ENCODE peak calls at places on chromosome 13, in six cellular contexts. E is fibroblast of the conjunctiva; S is astrocyte of the spinal cord; R is stimulated activated CD4-positive, alpha-beta T cell treated with anti-CD3 and anti-CD28 coated beads, Interleukin-15, amount 100 ng/mL, for 1 hour; O is NCI-H748 treated with DMSO at 0.1 percent for 48 hours; Y is T-cell. K is an unnamed sample.

GRCh38 chr13:51645154-51645650 is 60.9 kb downstream of the WDFY2 start:
- DNase-seq in E (peak), S (peak), R (no peak), O (peak), Y (no peak), K (no peak)

GRCh38 chr13:67369895-67370660 is 139.9 kb upstream of the PCDH9 start:
- DNase-seq in E (peak), S (peak), R (no peak), O (no peak), Y (no peak), K (no peak)

GRCh38 chr13:102295316-102296048 is 106.4 kb downstream of the FGF14 start:
- DNase-seq in E (no peak), S (peak), R (no peak), O (no peak), Y (no peak), K (no peak)

GRCh38 chr13:26867451-26868067 is 107.0 kb upstream of the GPR12 start:
- DNase-seq in E (no peak), S (peak), R (no peak), O (no peak), Y (no peak), K (no peak)

GRCh38 chr13:44223785-44224432 is 149.7 kb upstream of the SERP2 start:
- DNase-seq in E (no peak), S (no peak), R (no peak), O (no peak), Y (no peak), K (no peak)

GRCh38 chr13:110447058-110447511 is 114.4 kb downstream of the RAB20 start:
- DNase-seq in E (peak), S (peak), R (no peak), O (no peak), Y (no peak), K (no peak)

GRCh38 chr13:41682766-41683165 is 225.4 kb downstream of the RGCC start:
- DNase-seq in E (no peak), S (no peak), R (no peak), O (no peak), Y (no peak), K (no peak)

GRCh38 chr13:107284168-107284567 is 716.2 kb upstream of the ARGLU1 start:
- DNase-seq in E (no peak), S (peak), R (no peak), O (no peak), Y (no peak), K (no peak)

GRCh38 chr13:55160911-55161310 is 1979.8 kb upstream of the PRR20A start:
- DNase-seq in E (no peak), S (no peak), R (no peak), O (peak), Y (no peak), K (no peak)

GRCh38 chr13:112734696-112735547 is 45.1 kb downstream of the ATP11A start:
- DNase-seq in E (peak), S (no peak), R (no peak), O (no peak), Y (no peak), K (no peak)

GRCh38 chr13:97372929-97373328 is 61.0 kb upstream of the RAP2A start:
- DNase-seq in E (no peak), S (no peak), R (no peak), O (no peak), Y (no peak), K (no peak)